ENCODE peak calls at places on chromosomes 7 and 10, in ten cellular contexts. L is non-pigmented ciliary epithelial cell; Z is stimulated activated CD4-positive, alpha-beta T cell treated with anti-CD3 and anti-CD28 coated beads, Interleukin-1b, Interleukin-23, amount 100 ng/mL, for 4 hours; W is nephron progenitor cell; J is T47D; E is BJ; D is sciatic nerve; K is T1000; I is omental fat pad; Y is EH. P is an unnamed sample.

GRCh38 chr7:70053421-70053820 is 455.1 kb downstream of the AUTS2 start:
- DNase-seq in L (no peak), Z (no peak), W (no peak), J (no peak), E (no peak), D (no peak), K (no peak), I (no peak), Y (no peak), P (no peak)

GRCh38 chr7:156194813-156195212 is 382.6 kb upstream of the SHH start:
- DNase-seq in L (no peak), Z (no peak), W (no peak), J (no peak), E (no peak), D (no peak), K (no peak), I (no peak), Y (no peak), P (no peak)

GRCh38 chr7:150903627-150904026 is 51.3 kb downstream of the AOC1 start:
- DNase-seq in L (peak), Z (no peak), W (no peak), J (no peak), E (no peak), D (no peak), K (peak), I (no peak), Y (peak), P (peak)

GRCh38 chr10:117139581-117140524 is 1.8 kb upstream of the VAX1 start:
- DNase-seq in L (no peak), Z (no peak), W (peak), J (no peak), E (no peak), D (no peak), K (no peak), I (no peak), Y (no peak), P (no peak)

GRCh38 chr10:104022020-104022419 is 55.1 kb downstream of the SLK start:
- DNase-seq in L (no peak), Z (no peak), W (no peak), J (no peak), E (no peak), D (no peak), K (no peak), I (no peak), Y (no peak), P (no peak)

GRCh38 chr7:99499356-99499712 is 747 bp downstream of the ZNF394 start:
- DNase-seq in L (no peak), Z (no peak), W (no peak), J (no peak), E (no peak), D (no peak), K (no peak), I (no peak), Y (peak), P (no peak)

GRCh38 chr7:130154501-130155317 is 50.5 kb downstream of the TMEM209 start:
- DNase-seq in L (no peak), Z (no peak), W (no peak), J (no peak), E (no peak), D (no peak), K (no peak), I (no peak), Y (no peak), P (no peak)

GRCh38 chr7:22001345-22002004 is 55.8 kb upstream of the CDCA7L start:
- DNase-seq in L (peak), Z (no peak), W (peak), J (peak), E (peak), D (no peak), K (peak), I (no peak), Y (peak), P (no peak)

GRCh38 chr10:132446661-132447445 is 49.9 kb downstream of the PWWP2B start:
- DNase-seq in L (no peak), Z (peak), W (no peak), J (no peak), E (no peak), D (no peak), K (no peak), I (no peak), Y (peak), P (peak)

GRCh38 chr7:44969701-44970494 is 8.9 kb downstream of the MYO1G start:
- DNase-seq in L (no peak), Z (no peak), W (no peak), J (no peak), E (no peak), D (peak), K (no peak), I (no peak), Y (no peak), P (no peak)

GRCh38 chr10:119305860-119306513 is 98.6 kb downstream of the GRK5 start:
- DNase-seq in L (peak), Z (peak), W (no peak), J (no peak), E (peak), D (no peak), K (peak), I (peak), Y (peak), P (no peak)

GRCh38 chr10:111023060-111023459 is 53.8 kb upstream of the ADRA2A start:
- DNase-seq in L (no peak), Z (no peak), W (no peak), J (no peak), E (no peak), D (no peak), K (no peak), I (no peak), Y (no peak), P (no peak)

GRCh38 chr10:86960003-86960862 is 1.8 kb downstream of the SNCG start:
- DNase-seq in L (no peak), Z (no peak), W (peak), J (peak), E (no peak), D (peak), K (no peak), I (no peak), Y (peak), P (peak)

GRCh38 chr10:15222511-15222910 is 54.0 kb upstream of the NMT2 start:
- DNase-seq in L (no peak), Z (no peak), W (no peak), J (no peak), E (no peak), D (peak), K (no peak), I (no peak), Y (no peak), P (no peak)